ENCODE peak calls at places on chromosomes 7 and 10, in four cellular contexts. E is body of pancreas; J is activated CD8-positive, alpha-beta T cell treated with anti-CD3 and anti-CD28 coated beads for 36 hours; C is epithelial cell of esophagus. R is an unnamed sample.

GRCh38 chr7:154975984-154976383 is 26.9 kb downstream of the PAXIP1 start:
- DNase-seq in E (no peak), J (no peak), C (no peak), R (no peak)

GRCh38 chr10:24262929-24263653 is 54.2 kb downstream of the KIAA1217 start:
- DNase-seq in E (no peak), J (no peak), C (peak; percentile 61), R (no peak)

GRCh38 chr10:12448729-12449391 is 99.5 kb downstream of the CAMK1D start:
- DNase-seq in E (no peak), J (peak; percentile 86), C (peak; percentile 61), R (peak; percentile 68)

GRCh38 chr7:150464962-150465361 is 14.5 kb downstream of the GIMAP8 start:
- DNase-seq in E (no peak), J (no peak), C (no peak), R (no peak)

GRCh38 chr7:9937944-9938631 is 1035.6 kb upstream of the PHF14 start:
- DNase-seq in E (no peak), J (no peak), C (peak; percentile 40), R (no peak)

GRCh38 chr10:51090190-51090589 is 15.9 kb downstream of the PRKG1 start:
- DNase-seq in E (no peak), J (no peak), C (peak; percentile 10), R (no peak)

GRCh38 chr7:95330194-95331003 is 6.1 kb upstream of the PON1 start:
- DNase-seq in E (no peak), J (no peak), C (no peak), R (peak; percentile 33)

GRCh38 chr10:125337510-125337909 is 177.1 kb upstream of the CTBP2 start:
- DNase-seq in E (no peak), J (no peak), C (no peak), R (no peak)

GRCh38 chr7:91020611-91021385 is 243.4 kb upstream of the FZD1 start:
- DNase-seq in E (no peak), J (no peak), C (peak; percentile 62), R (no peak)

GRCh38 chr10:18687706-18688105 is 28.5 kb downstream of the ARL5B start:
- DNase-seq in E (no peak), J (no peak), C (no peak), R (no peak)

GRCh38 chr10:18687195-18687594 is 28.0 kb downstream of the ARL5B start:
- DNase-seq in E (no peak), J (no peak), C (no peak), R (no peak)

GRCh38 chr10:18689498-18689897 is 30.3 kb downstream of the ARL5B start:
- DNase-seq in E (no peak), J (no peak), C (peak; percentile 47), R (no peak)

GRCh38 chr10:18685555-18685954 is 26.3 kb downstream of the ARL5B start:
- DNase-seq in E (no peak), J (no peak), C (no peak), R (no peak)

DNA sequence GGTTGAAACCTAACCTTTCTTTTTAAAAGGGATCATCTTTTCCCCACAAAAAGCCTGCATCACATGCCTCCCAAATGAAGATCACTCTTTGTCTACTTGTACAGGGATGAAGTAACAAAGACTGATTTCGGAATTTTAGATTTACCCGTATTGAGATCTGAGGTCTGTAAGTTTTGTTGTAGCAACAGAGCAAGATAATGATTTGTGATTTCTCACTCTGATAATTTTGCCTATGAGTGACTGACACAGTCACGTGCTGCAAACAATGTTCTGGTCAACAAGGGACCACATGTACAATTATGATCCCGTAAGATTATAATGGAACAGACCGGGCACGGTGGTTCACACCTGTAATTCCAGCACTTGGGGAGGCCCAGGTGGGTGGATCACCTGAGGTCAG is 31.3 kb downstream of the ARL5B start:
- DNase-seq in E (no peak), J (no peak), C (no peak), R (no peak)
- TF ChIP-seq CTCF in E (no peak), J (no peak), C (no peak), R (no peak)

DNA sequence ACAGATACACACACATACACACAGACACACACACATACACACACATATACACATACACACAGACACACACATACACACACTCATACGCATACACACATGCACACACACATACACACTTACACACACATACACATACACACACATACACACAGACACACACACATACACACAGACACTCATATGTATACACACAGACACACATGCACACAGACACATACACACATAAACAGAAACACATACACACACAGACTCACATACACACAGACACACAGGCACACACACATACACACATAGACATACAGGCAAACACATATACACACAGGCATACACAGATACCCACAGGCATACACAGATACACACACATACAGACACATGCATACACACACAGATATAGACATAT is 143.9 kb upstream of the LYZL2 start:
- DNase-seq in E (no peak), J (no peak), C (no peak), R (no peak)
- TF ChIP-seq CTCF in E (no peak), J (no peak), C (no peak), R (no peak)

DNA sequence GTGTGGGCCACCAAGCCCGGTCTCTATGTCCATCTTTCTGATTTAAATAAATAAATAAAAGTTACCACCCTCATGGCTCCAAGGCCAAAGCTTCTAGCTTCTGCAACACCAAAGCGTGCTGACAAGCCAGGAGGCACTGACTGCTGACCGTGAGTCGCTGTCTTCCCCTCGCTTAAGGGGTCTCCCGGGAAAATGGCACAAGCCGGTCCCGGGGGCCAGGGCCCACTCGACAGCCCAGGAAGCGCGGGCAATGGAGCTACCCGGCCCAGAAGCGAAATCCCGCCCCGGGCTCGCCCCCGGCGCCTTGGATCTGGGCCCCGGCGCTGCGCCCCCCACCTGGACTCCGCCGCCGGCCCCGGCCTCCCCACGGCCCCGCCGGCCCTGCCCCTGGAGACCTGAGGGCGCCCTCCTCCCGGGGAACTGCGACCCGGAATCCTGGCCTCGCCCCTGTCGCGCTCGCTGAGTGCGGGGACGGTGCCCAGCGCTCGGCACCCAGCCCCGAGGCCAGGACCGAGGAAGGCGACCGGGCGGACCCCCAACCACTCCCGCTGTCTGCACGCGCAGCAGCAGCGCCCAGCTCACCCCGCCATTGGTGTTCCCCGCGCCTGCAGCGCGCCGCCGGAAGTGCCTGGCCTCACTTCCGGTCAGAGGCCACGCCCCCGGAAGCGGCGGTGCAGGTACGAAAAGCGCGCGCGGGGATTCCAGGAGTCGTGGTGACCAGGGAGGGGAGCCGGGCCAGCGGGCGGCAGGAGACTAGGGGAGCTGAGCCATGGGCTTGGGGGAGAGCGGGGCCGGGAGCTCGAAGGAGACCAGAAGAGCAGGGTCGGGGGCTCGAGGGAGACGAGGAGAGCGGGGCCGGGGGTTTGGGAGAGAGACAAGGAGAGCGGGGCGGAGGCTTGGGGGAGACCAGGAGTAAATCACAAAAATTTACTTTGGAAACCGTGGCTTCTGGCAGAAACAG is at the start of the genes MRM2 and NUDT1:
- DNase-seq in E (peak; percentile 87), J (peak; percentile 79), C (peak; percentile 80), R (peak; percentile 92)
- TF ChIP-seq CTCF in E (no peak), J (no peak), C (no peak), R (no peak)

DNA sequence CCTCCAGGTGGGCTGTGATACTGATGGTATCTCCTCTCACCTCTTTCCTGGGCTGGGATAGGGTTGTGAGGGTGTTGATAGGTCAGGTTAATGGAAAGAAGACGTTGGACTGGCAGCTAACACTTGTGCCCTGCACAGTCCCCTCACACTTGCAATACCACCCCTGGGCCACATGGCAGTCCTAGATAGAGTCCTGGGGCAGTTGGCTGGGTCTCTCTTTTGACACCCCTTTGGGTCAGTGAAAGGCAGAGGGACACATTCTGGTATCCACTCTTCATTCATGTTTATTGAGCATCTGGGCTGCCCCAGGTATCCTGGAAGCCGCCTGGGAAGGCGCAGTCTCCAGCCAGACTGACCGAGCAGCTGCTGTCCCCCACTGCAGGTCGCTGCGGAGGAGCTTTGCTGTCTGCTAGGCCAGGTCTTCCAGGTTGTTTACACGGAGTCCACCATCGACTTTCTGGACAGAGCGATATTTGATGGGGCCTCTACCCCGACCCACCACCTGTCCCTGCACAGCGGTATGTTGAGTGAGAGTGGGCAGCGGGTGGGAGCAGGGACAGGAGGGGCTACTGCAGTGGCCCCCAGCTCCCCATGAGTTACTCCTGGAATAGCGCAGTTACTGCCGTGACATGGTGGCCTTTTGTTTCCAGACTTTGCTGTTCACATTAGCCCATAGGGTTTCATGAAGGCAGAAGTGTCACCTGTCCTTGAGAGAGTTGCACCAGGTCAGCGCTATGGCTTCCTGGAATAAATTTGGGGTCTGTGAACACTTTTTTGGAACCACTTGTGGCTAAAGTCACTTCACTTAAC is 19.1 kb downstream of the NACAD start:
- DNase-seq in E (no peak), J (no peak), C (no peak), R (peak; percentile 18)
- TF ChIP-seq CTCF in E (no peak), J (no peak), C (peak; percentile 7), R (no peak)

DNA sequence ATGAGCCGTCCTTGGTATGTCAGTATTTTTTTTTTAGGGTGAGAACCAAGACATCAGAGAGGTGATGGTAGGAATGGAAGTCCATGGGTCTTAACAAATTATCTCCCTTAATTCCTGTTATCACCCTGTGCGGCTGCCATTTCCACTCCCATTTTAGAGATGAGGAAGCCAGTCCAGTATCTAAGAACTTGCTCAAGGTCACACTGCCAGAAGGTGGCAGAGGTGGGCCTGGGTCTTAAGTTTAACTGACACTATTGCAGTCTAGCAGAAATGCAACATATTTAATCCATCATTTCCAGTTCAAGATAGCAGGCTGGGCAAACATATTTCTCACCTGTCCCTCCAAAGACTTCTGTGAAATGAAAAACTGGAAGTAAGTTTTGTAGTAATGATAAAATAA is 108.3 kb downstream of the GLI3 start:
- DNase-seq in E (no peak), J (peak; percentile 15), C (peak; percentile 38), R (no peak)
- TF ChIP-seq CTCF in E (no peak), J (no peak), C (peak; percentile 28), R (peak; percentile 9)